ENCODE peak calls at places on chromosome 6, in eight cellular contexts. One of them, this sample, is unnamed.

GRCh38 chr6:38715016-38715809 is at the start of gene DNAH8:
- DNase-seq in cardiac muscle cell: peak
- DNase-seq in HFFc6: no peak
- DNase-seq in ascending aorta: no peak
- DNase-seq in transverse colon: no peak
- DNase-seq in HL-60: no peak
- DNase-seq in fibroblast of pulmonary artery: no peak
- DNase-seq in esophagus muscularis mucosa: no peak
- DNase-seq in this sample: no peak

GRCh38 chr6:92364948-92365386 is 1054.4 kb downstream of the EPHA7 start:
- DNase-seq in cardiac muscle cell: no peak
- DNase-seq in HL-60: no peak
- DNase-seq in fibroblast of pulmonary artery: no peak
- DNase-seq in HFFc6: no peak
- DNase-seq in esophagus muscularis mucosa: no peak
- DNase-seq in ascending aorta: no peak
- DNase-seq in transverse colon: no peak
- DNase-seq in this sample: no peak

GRCh38 chr6:43772571-43773049 is 2.6 kb downstream of the VEGFA start:
- DNase-seq in HFFc6: no peak
- DNase-seq in transverse colon: peak
- DNase-seq in esophagus muscularis mucosa: no peak
- DNase-seq in HL-60: peak
- DNase-seq in ascending aorta: no peak
- DNase-seq in cardiac muscle cell: peak
- DNase-seq in fibroblast of pulmonary artery: no peak
- DNase-seq in this sample: no peak

GRCh38 chr6:3648724-3649123 is 102.8 kb downstream of the PXDC1 start:
- DNase-seq in HFFc6: no peak
- DNase-seq in transverse colon: no peak
- DNase-seq in ascending aorta: no peak
- DNase-seq in esophagus muscularis mucosa: no peak
- DNase-seq in fibroblast of pulmonary artery: no peak
- DNase-seq in cardiac muscle cell: no peak
- DNase-seq in HL-60: no peak
- DNase-seq in this sample: no peak

GRCh38 chr6:11845664-11846577 is 67.3 kb upstream of the ADTRP start:
- DNase-seq in transverse colon: no peak
- DNase-seq in cardiac muscle cell: no peak
- DNase-seq in HFFc6: no peak
- DNase-seq in ascending aorta: no peak
- DNase-seq in esophagus muscularis mucosa: no peak
- DNase-seq in fibroblast of pulmonary artery: no peak
- DNase-seq in HL-60: no peak
- DNase-seq in this sample: no peak

GRCh38 chr6:158756126-158756525 is 63.0 kb downstream of the EZR start:
- DNase-seq in ascending aorta: no peak
- DNase-seq in HL-60: no peak
- DNase-seq in cardiac muscle cell: no peak
- DNase-seq in HFFc6: no peak
- DNase-seq in esophagus muscularis mucosa: no peak
- DNase-seq in transverse colon: no peak
- DNase-seq in fibroblast of pulmonary artery: no peak
- DNase-seq in this sample: no peak

GRCh38 chr6:27479319-27480182 is 6.6 kb upstream of the ZNF184 start:
- DNase-seq in ascending aorta: peak
- DNase-seq in cardiac muscle cell: peak
- DNase-seq in esophagus muscularis mucosa: peak
- DNase-seq in transverse colon: peak
- DNase-seq in HFFc6: peak
- DNase-seq in fibroblast of pulmonary artery: peak
- DNase-seq in HL-60: peak
- DNase-seq in this sample: peak

GRCh38 chr6:27541212-27541931 is 68.5 kb upstream of the ZNF184 start:
- DNase-seq in cardiac muscle cell: no peak
- DNase-seq in ascending aorta: no peak
- DNase-seq in fibroblast of pulmonary artery: no peak
- DNase-seq in transverse colon: no peak
- DNase-seq in HFFc6: peak
- DNase-seq in HL-60: peak
- DNase-seq in esophagus muscularis mucosa: no peak
- DNase-seq in this sample: no peak

GRCh38 chr6:17280552-17281090 is 540 bp upstream of the RBM24 start:
- DNase-seq in ascending aorta: no peak
- DNase-seq in cardiac muscle cell: peak
- DNase-seq in esophagus muscularis mucosa: no peak
- DNase-seq in transverse colon: peak
- DNase-seq in HL-60: no peak
- DNase-seq in HFFc6: peak
- DNase-seq in fibroblast of pulmonary artery: peak
- DNase-seq in this sample: peak

GRCh38 chr6:34154668-34155447 is 9.0 kb upstream of the GRM4 start:
- DNase-seq in transverse colon: peak
- DNase-seq in ascending aorta: no peak
- DNase-seq in fibroblast of pulmonary artery: peak
- DNase-seq in cardiac muscle cell: peak
- DNase-seq in HFFc6: peak
- DNase-seq in HL-60: peak
- DNase-seq in esophagus muscularis mucosa: no peak
- DNase-seq in this sample: peak

GRCh38 chr6:15147827-15148226 is 98.0 kb upstream of the JARID2 start:
- DNase-seq in transverse colon: no peak
- DNase-seq in ascending aorta: no peak
- DNase-seq in fibroblast of pulmonary artery: no peak
- DNase-seq in cardiac muscle cell: peak
- DNase-seq in HL-60: no peak
- DNase-seq in HFFc6: no peak
- DNase-seq in esophagus muscularis mucosa: no peak
- DNase-seq in this sample: no peak

GRCh38 chr6:120005292-120005976 is 655.9 kb upstream of the MAN1A1 start:
- DNase-seq in HL-60: no peak
- DNase-seq in ascending aorta: no peak
- DNase-seq in cardiac muscle cell: no peak
- DNase-seq in esophagus muscularis mucosa: no peak
- DNase-seq in transverse colon: no peak
- DNase-seq in HFFc6: no peak
- DNase-seq in fibroblast of pulmonary artery: no peak
- DNase-seq in this sample: no peak

GRCh38 chr6:153616506-153616905 is 422.5 kb upstream of the OPRM1 start:
- DNase-seq in fibroblast of pulmonary artery: no peak
- DNase-seq in HL-60: no peak
- DNase-seq in transverse colon: no peak
- DNase-seq in ascending aorta: no peak
- DNase-seq in cardiac muscle cell: no peak
- DNase-seq in HFFc6: no peak
- DNase-seq in esophagus muscularis mucosa: no peak
- DNase-seq in this sample: no peak

GRCh38 chr6:153613719-153614455 is 425.2 kb upstream of the OPRM1 start:
- DNase-seq in HL-60: no peak
- DNase-seq in ascending aorta: no peak
- DNase-seq in transverse colon: no peak
- DNase-seq in esophagus muscularis mucosa: no peak
- DNase-seq in HFFc6: no peak
- DNase-seq in fibroblast of pulmonary artery: no peak
- DNase-seq in cardiac muscle cell: no peak
- DNase-seq in this sample: no peak

GRCh38 chr6:153618371-153619328 is 420.4 kb upstream of the OPRM1 start:
- DNase-seq in fibroblast of pulmonary artery: no peak
- DNase-seq in cardiac muscle cell: peak
- DNase-seq in ascending aorta: no peak
- DNase-seq in transverse colon: no peak
- DNase-seq in esophagus muscularis mucosa: no peak
- DNase-seq in HL-60: no peak
- DNase-seq in HFFc6: no peak
- DNase-seq in this sample: no peak
- TF ChIP-seq CTCF in fibroblast of pulmonary artery: no peak
- TF ChIP-seq CTCF in cardiac muscle cell: no peak
- TF ChIP-seq CTCF in ascending aorta: no peak
- TF ChIP-seq CTCF in transverse colon: no peak
- TF ChIP-seq CTCF in esophagus muscularis mucosa: no peak
- TF ChIP-seq CTCF in HL-60: no peak
- TF ChIP-seq CTCF in HFFc6: no peak
- TF ChIP-seq CTCF in this sample: no peak

GRCh38 chr6:77178821-77179220 is 284.5 kb downstream of the HTR1B start:
- DNase-seq in ascending aorta: no peak
- DNase-seq in HL-60: no peak
- DNase-seq in fibroblast of pulmonary artery: peak
- DNase-seq in cardiac muscle cell: peak
- DNase-seq in esophagus muscularis mucosa: no peak
- DNase-seq in transverse colon: no peak
- DNase-seq in HFFc6: peak
- DNase-seq in this sample: no peak

GRCh38 chr6:77177470-77177869 is 285.8 kb downstream of the HTR1B start:
- DNase-seq in HL-60: no peak
- DNase-seq in cardiac muscle cell: no peak
- DNase-seq in esophagus muscularis mucosa: no peak
- DNase-seq in ascending aorta: no peak
- DNase-seq in fibroblast of pulmonary artery: no peak
- DNase-seq in transverse colon: no peak
- DNase-seq in HFFc6: no peak
- DNase-seq in this sample: no peak

GRCh38 chr6:77172578-77172977 is 290.7 kb downstream of the HTR1B start:
- DNase-seq in esophagus muscularis mucosa: no peak
- DNase-seq in HL-60: no peak
- DNase-seq in cardiac muscle cell: no peak
- DNase-seq in HFFc6: no peak
- DNase-seq in transverse colon: no peak
- DNase-seq in ascending aorta: no peak
- DNase-seq in fibroblast of pulmonary artery: no peak
- DNase-seq in this sample: no peak

DNA sequence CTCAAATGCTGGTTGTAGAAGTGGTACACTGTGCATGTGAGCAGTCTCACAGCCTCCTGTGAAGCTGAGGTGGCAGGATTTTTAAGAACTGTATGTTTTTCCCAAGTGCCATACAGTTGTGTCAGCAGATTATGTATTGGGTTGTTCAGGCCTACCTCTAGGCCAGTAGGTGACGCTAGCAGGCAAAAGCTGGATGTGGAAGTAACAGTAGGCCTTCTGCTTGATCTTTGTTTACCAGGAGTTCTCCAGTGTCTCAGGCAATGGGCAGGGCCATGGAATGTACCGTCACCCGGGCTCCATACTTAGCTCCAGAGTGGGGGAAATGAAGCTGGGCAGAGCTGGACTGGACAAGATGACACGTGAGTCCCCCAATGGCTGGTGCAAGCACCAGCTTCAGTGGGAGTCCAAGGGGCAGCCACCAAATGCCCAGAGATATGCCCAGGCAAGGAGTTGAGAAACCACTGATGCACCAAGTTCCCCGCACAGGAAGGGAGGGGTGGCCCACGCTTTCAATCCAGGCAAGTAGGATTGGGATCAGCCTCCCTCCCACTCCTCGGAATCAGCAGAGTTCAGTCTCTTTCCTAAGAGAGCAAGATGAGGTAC is 289.7 kb downstream of the HTR1B start:
- DNase-seq in cardiac muscle cell: peak
- DNase-seq in esophagus muscularis mucosa: no peak
- DNase-seq in HFFc6: peak
- DNase-seq in HL-60: no peak
- DNase-seq in transverse colon: no peak
- DNase-seq in fibroblast of pulmonary artery: peak
- DNase-seq in ascending aorta: no peak
- DNase-seq in this sample: no peak
- TF ChIP-seq CTCF in cardiac muscle cell: peak
- TF ChIP-seq CTCF in esophagus muscularis mucosa: no peak
- TF ChIP-seq CTCF in HFFc6: peak
- TF ChIP-seq CTCF in HL-60: no peak
- TF ChIP-seq CTCF in transverse colon: no peak
- TF ChIP-seq CTCF in fibroblast of pulmonary artery: peak
- TF ChIP-seq CTCF in ascending aorta: no peak
- TF ChIP-seq CTCF in this sample: no peak

DNA sequence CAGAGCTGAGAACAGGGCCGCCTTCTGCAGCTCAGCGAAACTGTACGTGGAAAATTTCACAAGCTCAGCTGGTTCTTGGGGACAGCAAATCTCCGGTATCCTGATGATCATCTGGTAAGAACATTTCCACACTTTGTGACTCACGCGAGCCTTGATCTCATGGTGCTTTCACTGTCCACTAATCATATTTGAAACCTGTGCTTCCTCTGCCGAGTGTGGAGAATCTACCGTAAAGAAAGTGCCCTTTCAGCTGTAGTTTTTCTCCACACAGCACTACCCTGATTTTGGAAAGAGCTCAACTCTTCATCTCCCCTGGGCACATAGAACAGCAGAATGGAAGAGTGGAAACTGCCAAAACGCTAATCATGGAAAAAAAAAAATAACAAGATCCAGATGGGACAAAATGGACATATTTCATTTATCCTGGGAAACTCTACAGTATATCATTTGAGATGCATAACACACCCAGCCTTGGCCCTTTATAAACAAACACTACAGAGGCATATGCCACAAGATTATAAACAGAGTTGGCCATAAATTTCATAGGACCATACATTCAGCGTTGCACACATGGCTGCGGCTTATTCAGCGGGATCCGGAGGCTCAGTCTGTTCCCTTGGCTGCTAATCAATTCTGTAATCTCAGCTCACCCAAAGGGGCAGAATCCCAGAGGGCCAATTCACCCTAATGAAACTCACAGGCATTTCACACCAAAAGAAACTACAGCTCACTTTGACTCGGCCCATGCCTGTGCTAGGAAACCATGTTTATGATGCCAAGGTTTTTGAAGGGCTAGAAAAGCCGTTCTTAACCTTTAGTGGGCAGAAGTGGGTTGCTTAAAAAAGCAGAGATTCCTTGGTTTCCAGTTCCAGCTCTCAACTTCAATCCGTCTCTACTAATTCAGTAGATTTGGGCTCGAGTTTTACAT is 434.6 kb downstream of the HDGFL1 start:
- DNase-seq in transverse colon: no peak
- DNase-seq in cardiac muscle cell: no peak
- DNase-seq in fibroblast of pulmonary artery: peak
- DNase-seq in HL-60: no peak
- DNase-seq in esophagus muscularis mucosa: no peak
- DNase-seq in ascending aorta: no peak
- DNase-seq in HFFc6: peak
- DNase-seq in this sample: no peak
- TF ChIP-seq CTCF in transverse colon: no peak
- TF ChIP-seq CTCF in cardiac muscle cell: no peak
- TF ChIP-seq CTCF in fibroblast of pulmonary artery: no peak
- TF ChIP-seq CTCF in HL-60: no peak
- TF ChIP-seq CTCF in esophagus muscularis mucosa: no peak
- TF ChIP-seq CTCF in ascending aorta: no peak
- TF ChIP-seq CTCF in HFFc6: no peak
- TF ChIP-seq CTCF in this sample: no peak

GRCh38 chr6:153392156-153392555 is 261.1 kb upstream of the RGS17 start:
- DNase-seq in transverse colon: no peak
- DNase-seq in fibroblast of pulmonary artery: no peak
- DNase-seq in HFFc6: no peak
- DNase-seq in HL-60: no peak
- DNase-seq in ascending aorta: no peak
- DNase-seq in cardiac muscle cell: no peak
- DNase-seq in esophagus muscularis mucosa: no peak
- DNase-seq in this sample: no peak
- TF ChIP-seq CTCF in transverse colon: no peak
- TF ChIP-seq CTCF in fibroblast of pulmonary artery: no peak
- TF ChIP-seq CTCF in HFFc6: no peak
- TF ChIP-seq CTCF in HL-60: no peak
- TF ChIP-seq CTCF in ascending aorta: no peak
- TF ChIP-seq CTCF in cardiac muscle cell: no peak
- TF ChIP-seq CTCF in esophagus muscularis mucosa: no peak
- TF ChIP-seq CTCF in this sample: no peak

GRCh38 chr6:165715428-165715827 is 52.4 kb upstream of the PDE10A start:
- DNase-seq in HFFc6: no peak
- DNase-seq in esophagus muscularis mucosa: no peak
- DNase-seq in transverse colon: no peak
- DNase-seq in ascending aorta: no peak
- DNase-seq in HL-60: no peak
- DNase-seq in cardiac muscle cell: no peak
- DNase-seq in fibroblast of pulmonary artery: no peak
- DNase-seq in this sample: no peak
- TF ChIP-seq CTCF in HFFc6: no peak
- TF ChIP-seq CTCF in esophagus muscularis mucosa: no peak
- TF ChIP-seq CTCF in transverse colon: no peak
- TF ChIP-seq CTCF in ascending aorta: no peak
- TF ChIP-seq CTCF in HL-60: no peak
- TF ChIP-seq CTCF in cardiac muscle cell: no peak
- TF ChIP-seq CTCF in fibroblast of pulmonary artery: no peak
- TF ChIP-seq CTCF in this sample: no peak